ENCODE peak calls at places on chromosomes 4 and X, in six cellular contexts. N is lung, G is astrocyte of the spinal cord, I is PC-9, L is fibroblast of lung, F is cardiac muscle cell. B is an unnamed sample.

GRCh38 chr4:181687116-181687515 is 556.1 kb upstream of the TENM3 start:
- DNase-seq in L (no peak), G (peak), N (no peak), I (no peak), F (no peak), B (no peak)

GRCh38 chr4:153205757-153206156 is 1.5 kb downstream of the TRIM2 start:
- DNase-seq in I (peak), N (peak), L (no peak), F (no peak), G (peak), B (peak)

GRCh38 chr4:137952116-137952515 is 290.0 kb downstream of the SLC7A11 start:
- DNase-seq in L (no peak), F (no peak), I (no peak), N (no peak), G (no peak), B (no peak)

GRCh38 chr4:185640809-185641675 is 105.7 kb upstream of the PDLIM3 start:
- DNase-seq in N (no peak), I (no peak), F (peak), L (peak), G (peak), B (peak)

GRCh38 chr4:41323706-41324105 is 67.0 kb downstream of the UCHL1 start:
- DNase-seq in F (no peak), N (no peak), G (no peak), I (peak), L (no peak), B (no peak)

GRCh38 chr4:80208606-80209005 is 11.3 kb downstream of the PRDM8 start:
- DNase-seq in I (no peak), N (no peak), G (no peak), L (no peak), F (no peak), B (no peak)

GRCh38 chrX:15856580-15856979 is 2.0 kb upstream of the AP1S2 start:
- DNase-seq in N (no peak), G (no peak), I (no peak), L (no peak), F (no peak), B (no peak)

GRCh38 chrX:104315555-104315954 is 60.8 kb upstream of the ESX1 start:
- DNase-seq in L (peak), N (no peak), G (peak), I (peak), F (no peak), B (peak)

GRCh38 chr4:137420901-137421384 is 111.4 kb downstream of the PCDH18 start:
- DNase-seq in N (no peak), L (no peak), F (no peak), G (no peak), I (no peak), B (no peak)

GRCh38 chrX:115892056-115892708 is 278.4 kb upstream of the AGTR2 start:
- DNase-seq in L (no peak), G (no peak), N (peak), I (no peak), F (no peak), B (no peak)

GRCh38 chr4:188971125-188971524 is 831.9 kb downstream of the TRIML1 start:
- DNase-seq in G (no peak), N (no peak), L (peak), F (no peak), I (no peak), B (no peak)
- TF ChIP-seq CTCF in G (peak), N (peak), L (peak), F (no peak), I (peak), B (peak)

GRCh38 chrX:130120321-130120731 is 10.0 kb upstream of the ELF4 start:
- DNase-seq in G (no peak), N (no peak), F (peak), L (no peak), I (no peak), B (no peak)
- H3K4me3 ChIP-seq in G (peak), N (no peak), F (peak), L (no peak), I (peak), B (peak)

GRCh38 chrX:131063613-131064012 is 5.5 kb downstream of the ARHGAP36 start:
- DNase-seq in F (no peak), N (no peak), G (no peak), L (no peak), I (no peak), B (no peak)
- TF ChIP-seq CTCF in F (no peak), N (no peak), G (no peak), L (no peak), I (no peak), B (peak)

GRCh38 chr4:86640469-86640868 is 46.4 kb downstream of the PTPN13 start:
- DNase-seq in L (peak), I (no peak), N (no peak), F (no peak), G (peak), B (no peak)
- H3K4me3 ChIP-seq in L (no peak), I (no peak), N (no peak), F (no peak), G (no peak), B (no peak)

DNA sequence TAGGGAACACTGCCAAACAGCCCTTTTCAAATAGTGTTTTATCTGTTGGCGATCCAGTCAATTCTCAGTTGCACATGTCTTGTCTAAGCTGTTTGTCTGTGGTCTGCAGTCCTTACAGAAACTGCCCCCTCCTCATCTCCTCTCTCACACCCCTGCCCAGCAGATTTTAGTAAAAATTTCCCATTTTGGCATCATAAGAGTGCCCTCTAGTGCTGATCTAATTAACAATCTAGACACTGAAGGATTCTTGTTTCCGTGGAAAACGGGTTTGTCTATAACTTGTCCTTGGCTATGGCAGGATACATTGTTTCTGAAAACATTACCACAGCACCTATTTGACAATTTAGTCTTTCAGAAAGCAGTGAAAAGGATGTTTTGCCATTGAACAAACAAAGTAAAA is 227.2 kb upstream of the MBNL3 start:
- DNase-seq in L (peak), N (no peak), F (no peak), G (peak), I (no peak), B (no peak)
- TF ChIP-seq CTCF in L (peak), N (no peak), F (peak), G (peak), I (peak), B (peak)

GRCh38 chr4:8857682-8858187 is 13.9 kb downstream of the HMX1 start:
- DNase-seq in I (no peak), L (no peak), N (no peak), G (no peak), F (no peak), B (no peak)
- H3K4me3 ChIP-seq in I (no peak), L (no peak), N (no peak), G (no peak), F (peak), B (no peak)

DNA sequence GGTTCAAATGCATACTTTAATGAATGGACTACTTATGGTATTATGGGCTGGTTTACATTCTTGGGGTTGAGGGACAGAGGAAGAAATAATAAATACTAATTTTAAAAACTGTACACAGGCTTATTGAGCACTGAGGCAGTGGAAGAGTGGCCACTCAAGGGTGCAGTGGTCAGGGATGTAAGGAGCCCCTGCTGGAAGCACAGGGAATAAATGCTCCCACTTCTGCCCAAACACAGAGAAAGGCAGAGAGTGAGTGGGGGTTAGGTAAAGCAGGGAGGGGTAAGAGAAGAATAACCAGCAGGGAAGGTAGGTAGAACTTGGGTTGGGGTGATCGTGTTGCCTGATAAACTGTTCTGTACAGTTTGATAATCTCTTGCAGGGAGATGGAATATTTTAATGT is 60.0 kb downstream of the GAB1 start:
- DNase-seq in I (no peak), F (no peak), L (no peak), N (no peak), G (no peak), B (no peak)
- TF ChIP-seq CTCF in I (no peak), F (peak), L (peak), N (no peak), G (no peak), B (peak)

GRCh38 chr4:94068712-94069111 is 139.0 kb upstream of the SMARCAD1 start:
- DNase-seq in G (peak), F (no peak), N (no peak), I (no peak), L (no peak), B (peak)
- H3K4me3 ChIP-seq in G (no peak), F (no peak), N (no peak), I (no peak), L (no peak), B (no peak)